ENCODE peak calls at places on chromosomes 3 and 15, in six cellular contexts. A is neuronal stem cell, B is mesendoderm, N is mesenchymal stem cell, F is H9, D is H1. R is an unnamed sample.
A peak's percentile ranks its signal among the peaks of the same experiment; 100 is the strongest.

GRCh38 chr3:31704651-31705179 is 172.0 kb downstream of the STT3B start:
- DNase-seq in N (peak; percentile 75), A (no peak), F (no peak), B (no peak), D (no peak), R (peak; percentile 92)

GRCh38 chr3:136068708-136069107 is 103.2 kb downstream of the PPP2R3A start:
- DNase-seq in F (no peak), A (no peak), B (no peak), N (no peak), D (no peak), R (peak; percentile 88)

GRCh38 chr3:108780235-108780634 is 23.0 kb upstream of the RETNLB start:
- DNase-seq in A (no peak), D (no peak), F (no peak), B (peak; percentile 8), N (no peak), R (no peak)

GRCh38 chr3:58167431-58168351 is 43.1 kb downstream of the DNASE1L3 start:
- DNase-seq in N (peak; percentile 67), D (no peak), A (no peak), F (peak; percentile 79), B (peak; percentile 76), R (peak; percentile 65)

GRCh38 chr3:109035082-109035481 is 81.4 kb upstream of the GUCA1C start:
- DNase-seq in A (no peak), N (no peak), D (no peak), F (no peak), B (no peak), R (no peak)

GRCh38 chr3:48674505-48674904 is 11.2 kb downstream of the NCKIPSD start:
- DNase-seq in A (no peak), N (no peak), F (no peak), D (no peak), B (no peak), R (no peak)

GRCh38 chr3:117074833-117075232 is 365.3 kb downstream of the TUSC7 start:
- DNase-seq in A (no peak), D (no peak), F (no peak), B (no peak), N (no peak), R (peak; percentile 18)

GRCh38 chr3:124992041-124992440 is 57.5 kb upstream of the MUC13 start:
- DNase-seq in F (no peak), N (no peak), A (no peak), B (no peak), D (no peak), R (no peak)

GRCh38 chr15:62779041-62779810 is 263.3 kb upstream of the TPM1 start:
- DNase-seq in F (no peak), D (no peak), B (no peak), N (peak; percentile 73), A (no peak), R (peak; percentile 78)

GRCh38 chr3:58351920-58352319 is 19.2 kb downstream of the PXK start:
- DNase-seq in B (peak; percentile 55), N (no peak), D (no peak), F (peak; percentile 42), A (no peak), R (no peak)

GRCh38 chr15:94910166-94910565 is 678.8 kb downstream of the MCTP2 start:
- DNase-seq in N (peak; percentile 26), F (no peak), D (no peak), B (no peak), A (no peak), R (no peak)

GRCh38 chr15:48143856-48144255 is 23.1 kb downstream of the SLC24A5 start:
- DNase-seq in D (no peak), N (peak; percentile 18), F (no peak), B (no peak), A (no peak), R (peak; percentile 24)

GRCh38 chr3:10116138-10116460 is 624 bp downstream of the BRK1 start:
- DNase-seq in D (no peak), A (no peak), F (no peak), B (peak; percentile 70), N (peak; percentile 84), R (peak; percentile 54)

DNA sequence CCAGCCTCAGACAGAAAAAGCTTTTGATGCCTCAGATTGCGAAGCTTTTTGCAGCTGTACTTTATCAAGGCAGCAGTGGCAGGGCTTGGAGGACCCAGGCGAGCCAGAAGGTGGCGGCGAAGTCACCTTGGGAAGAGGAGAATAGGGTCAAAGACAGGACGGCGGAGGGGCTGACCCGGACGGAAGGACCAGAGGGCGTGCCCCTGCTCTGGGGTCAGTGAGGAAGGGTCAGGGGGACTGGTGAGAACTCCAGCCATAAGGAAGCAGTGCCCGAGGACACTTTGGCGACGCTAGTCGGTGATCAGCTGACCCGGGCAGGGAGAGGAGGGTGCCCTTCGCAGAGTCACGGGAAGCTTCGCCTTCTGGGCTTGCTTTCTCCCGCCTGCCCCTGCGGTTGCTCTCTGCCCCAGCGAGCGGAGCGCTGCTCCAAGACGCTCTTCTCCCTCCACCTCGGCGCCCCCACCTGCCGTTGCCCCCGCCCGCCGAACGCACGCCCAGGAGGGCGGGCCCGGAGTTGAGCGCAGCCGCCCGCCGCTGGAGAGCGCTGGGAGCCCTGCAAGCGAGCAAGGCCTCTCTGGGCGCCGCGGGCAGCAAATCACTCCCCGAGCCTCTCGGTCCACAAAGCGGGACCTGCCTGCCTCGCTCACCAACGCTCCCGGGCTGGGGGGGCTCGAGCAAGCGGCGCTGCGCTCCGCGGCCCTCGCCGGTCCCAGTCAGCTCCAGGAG is 1.4 kb downstream of the CADPS start:
- DNase-seq in B (peak; percentile 93), F (peak; percentile 93), A (peak; percentile 74), D (peak; percentile 70), N (no peak), R (no peak)
- H3K9ac ChIP-seq in B (peak overlapping the region; percentile 71), F (no peak overlapping the region), A (peak overlapping the region; percentile 90), D (no peak overlapping the region), N (no peak overlapping the region), R (no peak overlapping the region)

GRCh38 chr3:4303187-4304123 is at the start of gene SETMAR:
- DNase-seq in F (peak; percentile 90), D (peak; percentile 62), B (peak; percentile 95), A (peak; percentile 79), N (peak; percentile 86), R (peak; percentile 78)
- H3K4ac ChIP-seq in F (no peak within 1 kb of the TSS), D (peak within 1 kb of the TSS; percentile 16), B (peak within 1 kb of the TSS; percentile 76), A (no peak within 1 kb of the TSS), N (peak within 1 kb of the TSS; percentile 3), R (peak within 1 kb of the TSS; percentile 96)

DNA sequence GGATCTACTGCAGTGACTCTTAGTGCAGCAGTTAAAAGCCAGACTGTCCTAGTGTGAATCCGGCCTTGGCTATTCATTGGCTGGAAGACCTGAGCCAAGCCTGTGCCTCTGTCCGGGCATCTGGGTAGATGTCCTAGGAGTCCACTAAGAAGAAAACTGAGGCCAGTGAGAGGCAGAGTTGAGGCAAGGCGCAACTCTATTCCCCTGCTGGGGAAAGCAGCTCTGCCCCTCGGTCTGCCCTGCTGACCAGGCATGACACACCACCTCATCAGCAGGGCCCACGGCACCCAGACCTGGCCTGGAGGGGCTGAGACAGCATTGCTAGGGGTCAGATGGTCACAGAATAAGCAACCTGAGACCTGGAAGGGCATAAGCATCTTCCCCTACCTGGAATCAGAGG is 46.7 kb upstream of the ABHD2 start:
- DNase-seq in F (no peak), N (no peak), D (no peak), B (no peak), A (no peak), R (no peak)
- H2BK15ac ChIP-seq in F (no peak overlapping the region), N (no peak overlapping the region), D (no peak overlapping the region), B (no peak overlapping the region), A (no peak overlapping the region), R (no peak overlapping the region)

GRCh38 chr3:188240189-188240981 is 86.4 kb downstream of the LPP start:
- DNase-seq in D (no peak), N (no peak), B (no peak), F (no peak), A (no peak), R (no peak)
- H3K9ac ChIP-seq in D (no peak overlapping the region), N (no peak overlapping the region), B (no peak overlapping the region), F (no peak overlapping the region), A (no peak overlapping the region), R (no peak overlapping the region)

DNA sequence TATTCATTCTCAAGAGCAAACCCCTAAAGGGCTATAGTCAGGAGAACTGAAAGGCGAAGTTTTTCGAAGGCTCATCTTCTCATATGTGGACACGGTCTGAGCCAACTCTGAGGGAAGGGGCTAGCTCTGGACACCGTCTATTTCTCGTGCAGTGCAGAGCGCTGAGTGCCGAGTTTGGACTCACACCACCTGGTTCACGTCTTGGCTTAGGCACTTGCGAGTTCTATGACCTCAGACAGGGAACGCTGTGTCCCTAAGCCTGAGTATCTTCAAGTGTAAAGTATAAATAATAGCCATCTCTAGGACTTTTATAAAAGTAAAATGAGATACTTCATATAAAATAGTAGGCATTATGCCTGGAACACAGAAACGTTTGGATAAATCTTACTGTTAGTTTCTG is 223.7 kb downstream of the FMN1 start:
- DNase-seq in A (no peak), N (no peak), B (no peak), F (no peak), D (no peak), R (no peak)
- H3K4ac ChIP-seq in A (no peak overlapping the region), N (no peak overlapping the region), B (no peak overlapping the region), F (no peak overlapping the region), D (no peak overlapping the region), R (peak overlapping the region; percentile 14)